ENCODE peak calls at places on chromosome 7, in four cellular contexts. J is fibroblast of the conjunctiva, V is DMS153, F is dorsolateral prefrontal cortex. X is an unnamed sample.

GRCh38 chr7:100547872-100548271 is 8.9 kb downstream of the AGFG2 start:
- DNase-seq in J (no peak), V (peak), F (peak), X (no peak)

GRCh38 chr7:6197801-6198551 is 74.4 kb downstream of the CYTH3 start:
- DNase-seq in J (no peak), V (no peak), F (no peak), X (no peak)

GRCh38 chr7:130844811-130845580 is 111.0 kb upstream of the KLF14 start:
- DNase-seq in J (peak), V (no peak), F (no peak), X (no peak)

GRCh38 chr7:50333266-50333665 is 28.8 kb downstream of the IKZF1 start:
- DNase-seq in J (no peak), V (no peak), F (no peak), X (no peak)

GRCh38 chr7:82209200-82209599 is 234.4 kb downstream of the CACNA2D1 start:
- DNase-seq in J (no peak), V (no peak), F (no peak), X (no peak)

GRCh38 chr7:81218480-81219106 is 299.7 kb upstream of the SEMA3C start:
- DNase-seq in J (no peak), V (no peak), F (no peak), X (no peak)

GRCh38 chr7:16098585-16099179 is 322.7 kb downstream of the CRPPA start:
- DNase-seq in J (no peak), V (no peak), F (no peak), X (no peak)

GRCh38 chr7:6619961-6620360 is 4.6 kb downstream of the ZNF853 start:
- DNase-seq in J (no peak), V (no peak), F (no peak), X (no peak)

GRCh38 chr7:127870231-127870907 is 160.9 kb downstream of the LRRC4 start:
- DNase-seq in J (no peak), V (no peak), F (no peak), X (no peak)

GRCh38 chr7:14024406-14024805 is 34.9 kb upstream of the ETV1 start:
- DNase-seq in J (no peak), V (no peak), F (peak), X (no peak)

GRCh38 chr7:41826641-41827040 is 123.8 kb upstream of the INHBA start:
- DNase-seq in J (no peak), V (no peak), F (no peak), X (no peak)

GRCh38 chr7:14924398-14924797 is 21.8 kb upstream of the DGKB start:
- DNase-seq in J (no peak), V (no peak), F (no peak), X (no peak)

GRCh38 chr7:149728491-149729375 is 44.7 kb downstream of the ZNF467 start:
- DNase-seq in J (no peak), V (no peak), F (no peak), X (no peak)

GRCh38 chr7:55533050-55533728 is 39.1 kb downstream of the VOPP1 start:
- DNase-seq in J (no peak), V (no peak), F (no peak), X (peak)

GRCh38 chr7:108415821-108416536 is 40.3 kb downstream of the NRCAM start:
- DNase-seq in J (peak), V (peak), F (peak), X (peak)

GRCh38 chr7:41976411-41976810 is 260.6 kb downstream of the GLI3 start:
- DNase-seq in J (no peak), V (no peak), F (no peak), X (no peak)

GRCh38 chr7:121085922-121086321 is 97.4 kb downstream of the CPED1 start:
- DNase-seq in J (no peak), V (no peak), F (no peak), X (no peak)

GRCh38 chr7:12923971-12924370 is 236.5 kb downstream of the ARL4A start:
- DNase-seq in J (peak), V (no peak), F (no peak), X (no peak)

GRCh38 chr7:68689087-68689433 is 909.2 kb upstream of the AUTS2 start:
- DNase-seq in J (no peak), V (no peak), F (no peak), X (no peak)